ENCODE peak calls at places on chromosomes 6 and 20, in four cellular contexts. R is mammary epithelial cell, M is GM06990, T is PC-3. E is an unnamed sample.

GRCh38 chr6:54194067-54194466 is 82.8 kb downstream of the MLIP start:
- DNase-seq in M (no peak), R (peak; percentile 29), T (peak; percentile 52), E (peak; percentile 56)

GRCh38 chr6:134435814-134436280 is 117.9 kb upstream of the SGK1 start:
- DNase-seq in M (no peak), T (peak; percentile 65), R (no peak), E (no peak)

GRCh38 chr6:154232013-154232920 is 124.3 kb downstream of the IPCEF1 start:
- DNase-seq in R (no peak), T (peak; percentile 65), M (no peak), E (peak; percentile 12)

GRCh38 chr6:158816329-158816728 is 2.8 kb downstream of the EZR start:
- DNase-seq in R (no peak), T (peak; percentile 50), M (no peak), E (no peak)

GRCh38 chr6:159313023-159313422 is 143.8 kb downstream of the FNDC1 start:
- DNase-seq in R (no peak), T (no peak), M (no peak), E (no peak)

GRCh38 chr20:45779011-45779915 is 12.4 kb downstream of the WFDC3 start:
- DNase-seq in R (peak; percentile 99), T (peak; percentile 99), M (no peak), E (peak; percentile 99)

GRCh38 chr20:6711950-6712634 is 55.4 kb upstream of the BMP2 start:
- DNase-seq in T (peak; percentile 60), R (no peak), M (no peak), E (no peak)

GRCh38 chr6:110882824-110883554 is 8.4 kb downstream of the AMD1 start:
- DNase-seq in M (no peak), T (no peak), R (no peak), E (no peak)

GRCh38 chr6:37049990-37050853 is 44.8 kb downstream of the FGD2 start:
- DNase-seq in T (no peak), R (no peak), M (peak; percentile 71), E (no peak)

GRCh38 chr20:10347066-10347465 is 87.0 kb downstream of the MKKS start:
- DNase-seq in R (no peak), M (no peak), T (no peak), E (no peak)

GRCh38 chr6:89736887-89737286 is 82.7 kb downstream of the MDN1 start:
- DNase-seq in R (no peak), M (no peak), T (no peak), E (no peak)

GRCh38 chr6:55304747-55305146 is 22.5 kb upstream of the GFRAL start:
- DNase-seq in T (no peak), R (no peak), M (no peak), E (no peak)

GRCh38 chr20:11792229-11792953 is 125.3 kb upstream of the BTBD3 start:
- DNase-seq in T (peak; percentile 58), R (peak; percentile 36), M (no peak), E (no peak)

GRCh38 chr6:38179794-38180430 is 360.4 kb downstream of the ZFAND3 start:
- DNase-seq in T (no peak), M (no peak), R (no peak), E (no peak)

GRCh38 chr6:147207851-147208754 is 3.9 kb downstream of the STXBP5 start:
- DNase-seq in T (peak; percentile 51), M (no peak), R (peak; percentile 26), E (no peak)

GRCh38 chr20:32168184-32168910 is 39.2 kb downstream of the PLAGL2 start:
- DNase-seq in T (no peak), M (no peak), R (no peak), E (peak; percentile 57)

GRCh38 chr6:31453259-31453658 is 44.7 kb upstream of the MICB start:
- DNase-seq in T (no peak), M (no peak), R (peak; percentile 31), E (peak; percentile 66)

GRCh38 chr6:34566830-34567546 is 10.9 kb upstream of the SPDEF start:
- DNase-seq in T (no peak), R (no peak), M (no peak), E (no peak)

GRCh38 chr6:27095914-27096313 is 151.6 kb upstream of the PRSS16 start:
- DNase-seq in M (no peak), R (no peak), T (no peak), E (no peak)

GRCh38 chr6:77972334-77972733 is 319.5 kb downstream of the MEI4 start:
- DNase-seq in T (no peak), R (no peak), M (no peak), E (no peak)

GRCh38 chr6:181049-181654 is 111.1 kb upstream of the DUSP22 start:
- DNase-seq in R (no peak), T (no peak), M (peak; percentile 62), E (no peak)

GRCh38 chr6:114220241-114220640 is 122.6 kb downstream of the HS3ST5 start:
- DNase-seq in M (no peak), R (no peak), T (no peak), E (no peak)

GRCh38 chr6:18047406-18047805 is 60.0 kb upstream of the KIF13A start:
- DNase-seq in T (peak; percentile 58), M (no peak), R (peak; percentile 89), E (peak; percentile 67)

GRCh38 chr6:44177691-44178423 is 19.2 kb downstream of the CAPN11 start:
- DNase-seq in T (no peak), R (peak; percentile 56), M (no peak), E (peak; percentile 79)

GRCh38 chr6:137309078-137309762 is 90.0 kb upstream of the IFNGR1 start:
- DNase-seq in M (no peak), R (peak; percentile 83), T (peak; percentile 84), E (peak; percentile 73)

GRCh38 chr6:18022398-18023231 is 35.2 kb upstream of the KIF13A start:
- DNase-seq in T (peak; percentile 44), M (no peak), R (peak; percentile 58), E (peak; percentile 39)

GRCh38 chr6:150345786-150346185 is 23.0 kb upstream of the IYD start:
- DNase-seq in R (peak; percentile 88), M (no peak), T (peak; percentile 71), E (peak; percentile 22)

GRCh38 chr6:41670703-41671360 is 32.6 kb downstream of the MDFI start:
- DNase-seq in R (no peak), M (no peak), T (no peak), E (no peak)

GRCh38 chr6:151389640-151390275 is 1.6 kb downstream of the ZBTB2 start:
- DNase-seq in T (peak; percentile 58), M (no peak), R (peak; percentile 78), E (peak; percentile 81)

GRCh38 chr6:7543761-7544424 is 2.4 kb downstream of the DSP start:
- DNase-seq in M (no peak), R (peak; percentile 55), T (peak; percentile 20), E (no peak)

GRCh38 chr6:3628143-3628840 is 123.2 kb downstream of the PXDC1 start:
- DNase-seq in M (no peak), T (no peak), R (peak; percentile 6), E (no peak)

GRCh38 chr20:58598271-58599015 is 52.6 kb upstream of the STX16 start:
- DNase-seq in R (no peak), T (no peak), M (no peak), E (peak; percentile 69)

GRCh38 chr6:165117121-165117520 is 192.3 kb downstream of the C6orf118 start:
- DNase-seq in R (no peak), T (no peak), M (no peak), E (no peak)

GRCh38 chr20:61609461-61609860 is 357.4 kb downstream of the CDH4 start:
- DNase-seq in T (no peak), M (no peak), R (no peak), E (no peak)

GRCh38 chr6:111805511-111806181 is 67.6 kb downstream of the FYN start:
- DNase-seq in M (peak; percentile 70), T (peak; percentile 65), R (peak; percentile 36), E (peak; percentile 85)

GRCh38 chr6:139644821-139645220 is 270.4 kb upstream of the CITED2 start:
- DNase-seq in M (no peak), T (no peak), R (no peak), E (peak; percentile 29)

GRCh38 chr6:149560736-149561135 is 5.4 kb upstream of the GINM1 start:
- DNase-seq in R (no peak), M (no peak), T (peak; percentile 38), E (no peak)

GRCh38 chr6:138971601-138972000 is 16.5 kb downstream of the REPS1 start:
- DNase-seq in R (no peak), T (no peak), M (no peak), E (peak; percentile 79)

GRCh38 chr6:143061597-143062385 is 1.1 kb downstream of the AIG1 start:
- DNase-seq in M (no peak), R (no peak), T (no peak), E (peak; percentile 56)

GRCh38 chr6:143058987-143059386 is 1.7 kb upstream of the AIG1 start:
- DNase-seq in T (peak; percentile 27), R (no peak), M (no peak), E (no peak)

GRCh38 chr6:143060806-143061596 is at the start of gene AIG1:
- DNase-seq in M (peak; percentile 82), T (no peak), R (peak; percentile 75), E (no peak)

GRCh38 chr6:143059616-143060353 is 904 bp upstream of the AIG1 start:
- DNase-seq in T (peak; percentile 93), M (no peak), R (peak; percentile 97), E (peak; percentile 71)

GRCh38 chr6:143060354-143060805 is 309 bp upstream of the AIG1 start:
- DNase-seq in T (peak; percentile 67), M (peak; percentile 83), R (peak; percentile 82), E (peak; percentile 81)
- TF ChIP-seq CTCF in T (peak; percentile 20), M (peak; percentile 30), R (peak; percentile 32), E (no peak)

GRCh38 chr20:37395921-37396519 is 50.1 kb downstream of the SRC start:
- DNase-seq in T (no peak), M (no peak), R (no peak), E (no peak)

GRCh38 chr20:37395411-37395800 is 49.5 kb downstream of the SRC start:
- DNase-seq in M (no peak), T (no peak), R (no peak), E (no peak)

GRCh38 chr20:37397954-37398749 is 52.2 kb downstream of the SRC start:
- DNase-seq in T (no peak), M (no peak), R (no peak), E (no peak)

GRCh38 chr20:37397076-37397953 is 51.4 kb downstream of the SRC start:
- DNase-seq in R (peak; percentile 31), T (peak; percentile 27), M (no peak), E (peak; percentile 49)

GRCh38 chr20:37396520-37397075 is 50.7 kb downstream of the SRC start:
- DNase-seq in T (no peak), M (no peak), R (no peak), E (no peak)
- H3K4me3 ChIP-seq in T (no peak overlapping the region), M (no peak overlapping the region), R (no peak overlapping the region), E (no peak overlapping the region)

GRCh38 chr6:5122504-5123112 is 37.5 kb downstream of the PPP1R3G start:
- DNase-seq in M (no peak), T (no peak), R (no peak), E (no peak)
- TF ChIP-seq CTCF in M (no peak), T (no peak), R (no peak), E (no peak)

GRCh38 chr6:10529231-10529801 is 8.2 kb downstream of the GCNT2 start:
- DNase-seq in M (no peak), T (peak; percentile 60), R (no peak), E (no peak)
- H3K4me3 ChIP-seq in M (peak overlapping the region; percentile 79), T (peak overlapping the region; percentile 81), R (no peak overlapping the region), E (no peak overlapping the region)

DNA sequence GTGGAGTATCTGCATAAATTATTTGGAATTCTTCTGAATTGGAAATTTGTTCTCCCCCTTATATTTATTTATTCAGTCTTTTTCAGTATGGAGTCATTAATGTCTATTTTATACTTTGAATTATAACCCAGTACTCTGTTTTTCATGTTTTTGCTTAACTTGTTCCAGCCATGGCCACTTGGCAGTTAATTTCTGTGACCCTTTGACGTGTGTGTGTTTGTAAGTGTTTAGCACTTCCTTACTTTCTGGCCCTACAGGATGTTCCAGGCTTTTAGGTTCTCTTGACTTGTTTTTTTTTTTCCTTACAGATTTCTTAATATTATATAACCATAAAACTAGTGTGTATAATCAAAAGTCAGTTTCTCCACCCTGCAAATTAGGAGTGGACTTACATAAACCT is 24.1 kb downstream of the ENPP1 start:
- DNase-seq in M (no peak), R (no peak), T (no peak), E (no peak)
- TF ChIP-seq CTCF in M (no peak), R (no peak), T (no peak), E (no peak)

E was measured in fibroblast of mammary gland.